ENCODE peak calls at places on chromosomes 11 and 22, in six cellular contexts. L is BE2C, I is left ventricle myocardium inferior, V is fibroblast of lung, B is IMR-90, S is Peyer's patch. H is an unnamed sample. For H3K4me1, the result is how much of the 10 kb centered on the place peaks cover.

GRCh38 chr22:48118654-48119053 is 1356.2 kb downstream of the TBC1D22A start:
- DNase-seq in S (no peak), L (no peak), I (no peak), B (no peak), V (no peak), H (no peak)

GRCh38 chr11:62512961-62513360 is 33.6 kb downstream of the AHNAK start:
- DNase-seq in B (no peak), L (no peak), I (no peak), S (no peak), V (no peak), H (no peak)

GRCh38 chr11:14300661-14301304 is 58.2 kb downstream of the RRAS2 start:
- DNase-seq in V (peak), B (peak), S (peak), L (peak), I (no peak), H (peak)

GRCh38 chr11:133065847-133066485 is 466.3 kb downstream of the OPCML start:
- DNase-seq in B (no peak), L (no peak), I (no peak), V (no peak), S (no peak), H (no peak)

GRCh38 chr11:61297741-61298140 is 2.6 kb upstream of the VWCE start:
- DNase-seq in S (no peak), I (no peak), V (peak), B (peak), L (no peak), H (no peak)

GRCh38 chr11:32050256-32050655 is 40.6 kb upstream of the RCN1 start:
- DNase-seq in S (no peak), I (no peak), V (no peak), B (no peak), L (no peak), H (no peak)

GRCh38 chr11:109350091-109350490 is 71.9 kb upstream of the C11orf87 start:
- DNase-seq in L (no peak), V (no peak), B (no peak), S (no peak), I (no peak), H (no peak)

GRCh38 chr22:42301072-42301741 is 30.8 kb upstream of the TCF20 start:
- DNase-seq in S (no peak), V (no peak), B (no peak), L (no peak), I (no peak), H (no peak)

GRCh38 chr11:8354622-8355417 is 91.1 kb upstream of the LMO1 start:
- DNase-seq in S (no peak), V (no peak), I (no peak), B (no peak), L (peak), H (peak)

GRCh38 chr22:17371446-17371845 is 2.2 kb downstream of the CECR2 start:
- DNase-seq in L (no peak), I (no peak), S (no peak), B (no peak), V (no peak), H (no peak)

GRCh38 chr11:12235945-12236743 is 125.8 kb downstream of the MICAL2 start:
- DNase-seq in I (no peak), V (peak), S (no peak), B (peak), L (no peak), H (peak)

GRCh38 chr11:61273151-61274078 is 21.7 kb downstream of the VWCE start:
- DNase-seq in I (no peak), B (no peak), S (no peak), L (no peak), V (no peak), H (no peak)

GRCh38 chr11:65181569-65182257 is at the start of gene CAPN1:
- DNase-seq in I (peak), L (peak), V (peak), B (peak), S (peak), H (peak)

GRCh38 chr11:64762916-64763803 is 3.4 kb upstream of the PYGM start:
- DNase-seq in L (no peak), I (no peak), B (peak), V (peak), S (peak), H (no peak)

GRCh38 chr11:72772059-72772458 is 19.9 kb upstream of the ARAP1 start:
- DNase-seq in S (no peak), B (no peak), L (no peak), I (no peak), V (no peak), H (no peak)

GRCh38 chr11:64447717-64448598 is 89.0 kb downstream of the RPS6KA4 start:
- DNase-seq in V (peak), I (peak), L (no peak), S (peak), B (peak), H (no peak)

GRCh38 chr11:125036933-125037332 is 26.2 kb upstream of the SLC37A2 start:
- DNase-seq in I (no peak), L (no peak), B (peak), V (peak), S (no peak), H (no peak)

GRCh38 chr11:106091480-106092123 is 14.1 kb downstream of the AASDHPPT start:
- DNase-seq in S (no peak), B (peak), V (peak), L (no peak), I (no peak), H (no peak)

GRCh38 chr11:27868226-27868625 is 168.0 kb upstream of the BDNF start:
- DNase-seq in B (no peak), L (no peak), V (no peak), I (no peak), S (no peak), H (no peak)

GRCh38 chr22:41257696-41258095 is 17.0 kb upstream of the CHADL start:
- DNase-seq in L (no peak), I (no peak), S (no peak), B (no peak), V (no peak), H (no peak)
- H3K4me1 ChIP-seq in L (under half), I (under half), S (under half), B (under half), V (under half), H (under half)

GRCh38 chr22:38162881-38163843 is 18.5 kb downstream of the PLA2G6 start:
- DNase-seq in I (no peak), L (peak), B (no peak), V (no peak), S (no peak), H (no peak)

GRCh38 chr22:38165929-38166593 is 15.6 kb downstream of the PLA2G6 start:
- DNase-seq in B (no peak), I (no peak), V (no peak), S (no peak), L (no peak), H (no peak)

GRCh38 chr22:38163844-38164577 is 17.6 kb downstream of the PLA2G6 start:
- DNase-seq in V (no peak), B (no peak), L (peak), S (no peak), I (no peak), H (no peak)

GRCh38 chr22:38167988-38168407 is 13.6 kb downstream of the PLA2G6 start:
- DNase-seq in I (peak), V (no peak), B (no peak), L (no peak), S (no peak), H (no peak)

GRCh38 chr22:38164578-38164953 is 17.1 kb downstream of the PLA2G6 start:
- DNase-seq in I (no peak), B (no peak), V (no peak), S (no peak), L (no peak), H (no peak)
- H3K4me1 ChIP-seq in I (half or more), B (under half), V (under half), S (under half), L (under half), H (under half)

DNA sequence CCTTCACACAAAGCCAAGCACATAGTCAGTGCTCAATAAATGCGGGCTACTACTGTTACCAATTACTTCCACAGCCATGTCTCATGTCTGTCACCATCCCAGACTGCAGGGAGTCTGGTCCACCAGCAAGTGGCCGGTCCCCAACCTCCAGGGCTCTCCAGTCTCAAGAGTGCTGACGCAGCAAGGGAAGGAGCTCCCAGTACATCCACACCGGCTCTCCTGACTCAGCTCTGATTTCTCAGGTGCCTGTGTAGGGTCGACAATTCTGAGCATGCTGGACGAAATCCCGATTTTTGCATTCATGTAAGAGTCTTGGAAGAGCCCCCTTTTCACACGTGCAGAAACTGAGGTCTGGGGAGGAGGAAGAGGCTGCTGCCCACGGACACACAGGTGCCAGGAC is 10.3 kb upstream of the NEFH start:
- DNase-seq in S (no peak), V (no peak), L (no peak), B (no peak), I (no peak), H (no peak)
- H3K4me1 ChIP-seq in S (under half), V (under half), L (under half), B (under half), I (under half), H (under half)

GRCh38 chr11:86746509-86746908 is 53.8 kb upstream of the PRSS23 start:
- DNase-seq in B (no peak), S (no peak), I (no peak), L (peak), V (no peak), H (no peak)
- H3K4me1 ChIP-seq in B (under half), S (under half), I (under half), L (under half), V (under half), H (under half)

H was measured in neuronal stem cell.